ENCODE peak calls at places on chromosomes 11 and 22, in ten cellular contexts. Z, X, F, K, E, Y, O, T, H and J are unnamed samples.

GRCh38 chr22:37406836-37407235 is 20.4 kb downstream of the ELFN2 start:
- DNase-seq in Z (no peak), X (no peak), F (no peak), K (no peak), E (no peak), Y (no peak), O (no peak), T (no peak), H (peak; percentile 95), J (no peak)

GRCh38 chr11:76216536-76217326 is 10.4 kb upstream of the WNT11 start:
- DNase-seq in Z (no peak), X (no peak), F (no peak), K (peak; percentile 12), E (no peak), Y (no peak), O (no peak), T (no peak), H (no peak), J (no peak)

GRCh38 chr22:22403771-22404170 is 104.8 kb downstream of the ZNF280B start:
- DNase-seq in Z (no peak), X (no peak), F (no peak), K (no peak), E (no peak), Y (no peak), O (no peak), T (no peak), H (no peak), J (no peak)

GRCh38 chr11:8301622-8302021 is 37.9 kb upstream of the LMO1 start:
- DNase-seq in Z (no peak), X (no peak), F (no peak), K (no peak), E (no peak), Y (no peak), O (no peak), T (no peak), H (no peak), J (no peak)

GRCh38 chr11:78094250-78094649 is 14.6 kb upstream of the NDUFC2 start:
- DNase-seq in Z (no peak), X (no peak), F (no peak), K (no peak), E (no peak), Y (no peak), O (no peak), T (no peak), H (no peak), J (no peak)

GRCh38 chr11:73343076-73343833 is 32.9 kb upstream of the RELT start:
- DNase-seq in Z (no peak), X (no peak), F (no peak), K (no peak), E (no peak), Y (no peak), O (no peak), T (no peak), H (no peak), J (no peak)

GRCh38 chr11:65003282-65003681 is 6.5 kb upstream of the BATF2 start:
- DNase-seq in Z (no peak), X (peak; percentile 40), F (no peak), K (peak; percentile 39), E (no peak), Y (peak; percentile 66), O (peak; percentile 28), T (no peak), H (no peak), J (no peak)

GRCh38 chr11:125585486-125585885 is 7.2 kb upstream of the STT3A start:
- DNase-seq in Z (no peak), X (no peak), F (no peak), K (no peak), E (no peak), Y (no peak), O (no peak), T (no peak), H (no peak), J (no peak)

DNA sequence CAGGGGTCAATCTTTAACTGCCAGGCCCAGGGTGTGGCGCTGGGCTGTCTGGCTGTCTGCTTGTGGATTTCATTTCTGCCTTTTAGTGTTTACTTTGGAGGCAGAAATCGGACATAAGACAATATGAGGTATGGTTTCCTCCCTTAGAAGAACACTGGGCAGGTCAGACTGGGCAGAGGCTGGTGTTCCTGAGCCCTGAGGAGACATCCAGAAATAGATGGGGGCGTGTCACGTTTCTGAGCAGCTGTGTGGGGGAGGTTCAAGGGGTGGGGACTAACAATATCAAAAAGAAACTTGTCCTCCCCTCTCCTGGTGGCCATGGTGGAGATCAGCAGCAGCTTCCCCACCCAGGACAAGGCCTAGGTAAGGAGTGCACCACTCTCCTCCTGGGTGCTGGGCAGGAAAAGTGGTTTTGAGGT is at the start of gene ART1:
- DNase-seq in Z (no peak), X (peak; percentile 21), F (no peak), K (no peak), E (no peak), Y (no peak), O (no peak), T (no peak), H (no peak), J (no peak)
- TF ChIP-seq CTCF in Z (no peak), X (no peak), F (no peak), K (no peak), E (no peak), Y (no peak), O (no peak), T (peak; percentile 9), H (no peak), J (no peak)

DNA sequence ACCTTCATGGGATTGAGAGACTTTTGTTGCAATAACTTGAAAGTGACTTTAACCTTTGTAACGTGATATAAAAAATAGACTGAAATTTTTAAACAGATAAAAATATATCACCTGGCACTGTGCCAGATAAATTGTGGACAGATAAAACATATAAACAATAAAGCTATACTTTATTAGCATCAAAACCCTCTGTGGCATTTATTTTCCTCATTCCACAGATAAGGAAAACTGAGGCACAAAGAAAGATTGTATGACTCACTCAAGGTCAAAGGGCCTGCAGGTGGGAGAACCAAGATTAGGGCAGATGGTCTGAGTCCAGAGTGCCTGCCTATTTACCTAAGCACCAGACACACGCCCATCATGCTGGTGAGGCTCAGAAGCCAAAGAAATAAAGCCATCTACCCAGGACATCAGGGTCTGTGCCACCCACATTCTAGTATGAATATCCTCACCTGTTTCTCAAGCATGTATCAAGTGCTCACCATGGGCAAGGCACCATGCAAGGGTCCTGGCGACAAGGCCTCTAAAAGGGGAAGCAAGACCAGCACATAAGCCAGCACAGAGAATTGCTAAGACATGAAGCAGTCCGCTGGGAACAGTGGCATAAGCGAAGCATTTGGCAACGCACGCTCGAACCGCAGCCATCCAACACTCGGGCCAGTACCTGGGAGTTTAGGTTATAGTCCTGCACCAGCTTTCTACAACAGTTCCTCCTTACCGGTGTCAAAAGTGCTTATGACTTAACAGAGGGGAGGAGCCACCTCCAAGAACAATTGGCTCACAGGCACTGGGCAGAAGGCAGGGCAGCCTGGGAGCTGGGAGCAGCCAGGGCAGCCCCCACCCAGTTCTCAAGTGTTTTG is 17.6 kb downstream of the MYH9 start:
- DNase-seq in Z (no peak), X (peak; percentile 92), F (peak; percentile 74), K (no peak), E (no peak), Y (peak; percentile 41), O (peak; percentile 40), T (no peak), H (no peak), J (no peak)
- H3K4me3 ChIP-seq in Z (no peak overlapping the region), X (no peak overlapping the region), F (no peak overlapping the region), K (peak overlapping the region; percentile 8), E (peak overlapping the region; percentile 4), Y (no peak overlapping the region), O (no peak overlapping the region), T (peak overlapping the region; percentile 26), H (no peak overlapping the region), J (peak overlapping the region; percentile 10)

DNA sequence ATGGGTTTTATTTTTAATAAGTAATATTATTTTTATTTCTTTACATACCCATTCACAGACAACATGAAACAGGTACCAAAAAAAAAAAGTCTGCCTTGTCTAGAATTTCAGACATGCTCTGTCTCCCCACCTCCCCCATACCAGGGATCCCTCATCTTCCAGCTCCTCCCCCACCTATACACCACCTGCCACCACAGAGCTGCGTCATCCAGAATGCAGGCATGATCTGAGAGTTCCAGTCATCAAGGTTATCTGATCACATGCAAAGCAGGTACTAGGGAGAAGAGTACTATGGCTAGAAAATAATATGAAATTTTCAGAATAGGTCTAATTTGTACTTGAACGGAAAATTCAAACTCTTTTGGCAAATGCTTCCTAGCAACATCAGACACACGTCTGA is 169.8 kb downstream of the EFCAB6 start:
- DNase-seq in Z (no peak), X (no peak), F (no peak), K (no peak), E (no peak), Y (no peak), O (no peak), T (no peak), H (no peak), J (no peak)
- TF ChIP-seq CTCF in Z (no peak), X (no peak), F (no peak), K (no peak), E (no peak), Y (no peak), O (no peak), T (no peak), H (no peak), J (no peak)

GRCh38 chr22:40484906-40485660 is 114.7 kb downstream of the SGSM3 start:
- DNase-seq in Z (no peak), X (no peak), F (no peak), K (peak; percentile 75), E (no peak), Y (peak; percentile 47), O (no peak), T (no peak), H (no peak), J (no peak)

GRCh38 chr22:40482886-40483285 is 112.5 kb downstream of the SGSM3 start:
- DNase-seq in Z (no peak), X (no peak), F (no peak), K (no peak), E (no peak), Y (no peak), O (no peak), T (no peak), H (no peak), J (no peak)

GRCh38 chr22:40487663-40488249 is 117.4 kb downstream of the SGSM3 start:
- DNase-seq in Z (no peak), X (peak; percentile 52), F (no peak), K (peak; percentile 45), E (no peak), Y (peak; percentile 47), O (peak; percentile 53), T (no peak), H (no peak), J (no peak)

GRCh38 chr22:40486962-40487602 is 116.7 kb downstream of the SGSM3 start:
- DNase-seq in Z (no peak), X (no peak), F (no peak), K (no peak), E (no peak), Y (no peak), O (no peak), T (no peak), H (no peak), J (no peak)

DNA sequence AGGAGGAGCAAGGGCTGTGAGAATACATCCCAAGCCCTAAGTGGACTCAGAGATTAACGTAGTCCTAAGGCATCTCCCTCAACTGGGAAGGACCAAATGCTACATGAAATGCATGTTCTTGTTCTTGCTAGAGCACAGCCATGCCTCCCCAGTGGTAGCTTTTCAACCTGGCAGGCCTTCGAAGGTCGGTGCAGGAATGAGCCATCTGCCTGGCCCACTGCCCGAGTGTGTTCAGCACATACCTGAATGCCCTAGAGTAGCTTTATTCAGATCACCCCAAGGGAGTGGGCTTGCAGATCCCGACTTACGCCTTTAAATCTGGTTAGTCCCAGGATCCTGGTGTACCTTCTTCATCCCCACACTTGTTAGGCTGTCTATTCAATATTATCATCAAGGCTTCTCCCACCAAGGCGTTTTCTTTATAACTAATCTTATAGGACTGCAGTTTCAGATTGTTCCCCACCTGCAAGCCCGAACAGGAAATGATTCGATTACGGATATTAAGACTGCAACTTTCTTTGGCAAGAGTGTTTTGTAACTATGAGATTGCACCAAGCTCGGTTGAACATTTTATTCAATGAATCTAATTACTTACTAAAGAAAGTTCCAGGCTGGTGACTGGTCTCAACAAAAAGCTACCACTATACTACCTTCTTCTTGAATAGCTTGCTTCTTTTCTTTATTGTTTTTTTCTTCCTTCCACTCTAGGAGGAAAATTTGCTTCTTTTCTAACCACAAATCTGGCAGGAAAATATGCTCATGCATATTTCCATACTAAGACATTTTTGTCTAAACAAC is 115.6 kb downstream of the SGSM3 start:
- DNase-seq in Z (no peak), X (no peak), F (peak; percentile 78), K (peak; percentile 75), E (peak; percentile 64), Y (peak; percentile 60), O (peak; percentile 63), T (no peak), H (peak; percentile 49), J (no peak)
- H3K4me3 ChIP-seq in Z (no peak overlapping the region), X (no peak overlapping the region), F (peak overlapping the region; percentile 26), K (no peak overlapping the region), E (no peak overlapping the region), Y (no peak overlapping the region), O (no peak overlapping the region), T (no peak overlapping the region), H (no peak overlapping the region), J (no peak overlapping the region)